ENCODE peak calls at places on chromosomes 7 and 10, in ten cellular contexts. B is adrenal gland; I is PC-9; M is heart right ventricle; J is esophagus squamous epithelium; N is suprapubic skin; Q is upper lobe of right lung; F is CD8-positive, alpha-beta T cell; R is ovary; C is endodermal cell. K is an unnamed sample.

GRCh38 chr10:19772958-19773357 is 43.3 kb upstream of the PLXDC2 start:
- DNase-seq in B (no peak), I (no peak), M (no peak), J (no peak), N (no peak), Q (no peak), F (no peak), R (no peak), C (no peak), K (no peak)

GRCh38 chr10:96614515-96614914 is 27.7 kb upstream of the TM9SF3 start:
- DNase-seq in B (no peak), I (peak; percentile 52), M (no peak), J (no peak), N (no peak), Q (no peak), F (no peak), R (no peak), C (no peak), K (no peak)

GRCh38 chr7:47119408-47119807 is 462.5 kb downstream of the TNS3 start:
- DNase-seq in B (no peak), I (no peak), M (no peak), J (no peak), N (no peak), Q (no peak), F (no peak), R (no peak), C (no peak), K (no peak)

GRCh38 chr7:18228686-18229085 is 201.0 kb upstream of the PRPS1L1 start:
- DNase-seq in B (no peak), I (no peak), M (no peak), J (no peak), N (no peak), Q (no peak), F (no peak), R (no peak), C (no peak), K (no peak)

GRCh38 chr7:81244213-81244612 is 325.4 kb upstream of the SEMA3C start:
- DNase-seq in B (no peak), I (no peak), M (no peak), J (no peak), N (no peak), Q (no peak), F (no peak), R (no peak), C (no peak), K (no peak)

GRCh38 chr7:74483402-74484336 is 30.0 kb downstream of the GTF2IRD1 start:
- DNase-seq in B (peak; percentile 53), I (peak; percentile 86), M (no peak), J (no peak), N (no peak), Q (no peak), F (no peak), R (no peak), C (no peak), K (no peak)

GRCh38 chr7:83486957-83487356 is 162.0 kb downstream of the SEMA3E start:
- DNase-seq in B (no peak), I (no peak), M (no peak), J (no peak), N (no peak), Q (no peak), F (no peak), R (no peak), C (no peak), K (no peak)

GRCh38 chr10:86003201-86003621 is 363.4 kb downstream of the GRID1 start:
- DNase-seq in B (no peak), I (no peak), M (peak; percentile 31), J (no peak), N (peak; percentile 34), Q (no peak), F (no peak), R (no peak), C (no peak), K (no peak)

GRCh38 chr10:13414855-13415254 is 66.8 kb upstream of the SEPHS1 start:
- DNase-seq in B (no peak), I (no peak), M (no peak), J (no peak), N (no peak), Q (no peak), F (no peak), R (no peak), C (peak; percentile 84), K (no peak)

GRCh38 chr10:60856405-60856804 is 78.1 kb downstream of the CDK1 start:
- DNase-seq in B (no peak), I (no peak), M (no peak), J (no peak), N (no peak), Q (no peak), F (no peak), R (no peak), C (no peak), K (no peak)

GRCh38 chr10:29948971-29949370 is 110.4 kb downstream of the JCAD start:
- DNase-seq in B (no peak), I (no peak), M (no peak), J (no peak), N (no peak), Q (no peak), F (no peak), R (no peak), C (no peak), K (no peak)

GRCh38 chr7:41292457-41292856 is 410.4 kb downstream of the INHBA start:
- DNase-seq in B (no peak), I (peak; percentile 25), M (no peak), J (no peak), N (no peak), Q (no peak), F (no peak), R (no peak), C (no peak), K (no peak)

GRCh38 chr7:25842201-25842726 is 309.7 kb upstream of the NFE2L3 start:
- DNase-seq in B (no peak), I (no peak), M (no peak), J (no peak), N (no peak), Q (no peak), F (no peak), R (no peak), C (no peak), K (no peak)

GRCh38 chr7:25844109-25844915 is 307.7 kb upstream of the NFE2L3 start:
- DNase-seq in B (no peak), I (no peak), M (no peak), J (no peak), N (no peak), Q (no peak), F (no peak), R (no peak), C (no peak), K (no peak)

GRCh38 chr7:25841575-25841974 is 310.4 kb upstream of the NFE2L3 start:
- DNase-seq in B (no peak), I (no peak), M (no peak), J (no peak), N (no peak), Q (no peak), F (no peak), R (no peak), C (no peak), K (no peak)

GRCh38 chr7:25845341-25845923 is 306.6 kb upstream of the NFE2L3 start:
- DNase-seq in B (no peak), I (no peak), M (no peak), J (no peak), N (no peak), Q (no peak), F (no peak), R (no peak), C (no peak), K (no peak)

GRCh38 chr7:25843467-25843866 is 308.5 kb upstream of the NFE2L3 start:
- DNase-seq in B (no peak), I (no peak), M (no peak), J (no peak), N (no peak), Q (no peak), F (no peak), R (no peak), C (no peak), K (no peak)
- TF ChIP-seq CTCF in B (no peak), I (no peak), M (no peak), J (no peak), N (no peak), Q (no peak), F (no peak), R (no peak), C (peak; percentile 56), K (no peak)

GRCh38 chr10:93991596-93992284 is 2.0 kb upstream of the PLCE1 start:
- DNase-seq in B (peak; percentile 64), I (peak; percentile 55), M (peak; percentile 65), J (no peak), N (no peak), Q (no peak), F (no peak), R (peak; percentile 23), C (peak; percentile 84), K (peak; percentile 52)
- H3K27ac ChIP-seq in B (peak overlapping the region; percentile 53), I (peak overlapping the region; percentile 26), M (no peak overlapping the region), J (no peak overlapping the region), N (no peak overlapping the region), Q (peak overlapping the region; percentile 12), F (no peak overlapping the region), R (no peak overlapping the region), C (peak overlapping the region; percentile 69), K (peak overlapping the region; percentile 61)

GRCh38 chr10:119616879-119617580 is 20.3 kb upstream of the TIAL1 start:
- DNase-seq in B (no peak), I (no peak), M (peak; percentile 21), J (no peak), N (peak; percentile 77), Q (no peak), F (no peak), R (no peak), C (peak; percentile 72), K (peak; percentile 18)
- TF ChIP-seq CTCF in B (no peak), I (no peak), M (no peak), J (no peak), N (no peak), Q (peak; percentile 10), F (no peak), R (no peak), C (peak; percentile 64), K (no peak)

GRCh38 chr10:131905603-131906268 is 4.9 kb downstream of the PPP2R2D start:
- DNase-seq in B (no peak), I (no peak), M (no peak), J (no peak), N (no peak), Q (no peak), F (no peak), R (no peak), C (no peak), K (no peak)
- H3K27ac ChIP-seq in B (peak overlapping the region; percentile 47), I (no peak overlapping the region), M (no peak overlapping the region), J (no peak overlapping the region), N (no peak overlapping the region), Q (no peak overlapping the region), F (peak overlapping the region; percentile 44), R (no peak overlapping the region), C (no peak overlapping the region), K (no peak overlapping the region)

DNA sequence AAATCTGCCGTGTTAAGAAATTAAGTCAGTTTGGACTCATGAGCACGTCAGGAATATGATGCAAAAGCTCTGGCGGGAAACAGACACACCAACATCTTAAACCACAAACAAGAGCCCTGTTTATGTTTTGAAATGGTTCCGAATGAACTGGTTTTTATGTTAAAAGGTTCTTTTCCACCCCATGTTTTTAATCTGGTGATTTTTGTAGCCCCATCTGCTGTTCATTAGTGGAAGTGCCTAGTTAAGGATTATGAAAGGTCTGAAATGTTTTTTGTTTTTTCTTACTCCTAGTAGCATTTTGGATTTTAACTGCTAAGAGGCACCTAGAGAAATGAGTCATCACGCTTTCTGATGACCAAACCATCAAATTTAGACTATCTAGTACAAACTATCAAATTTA is 404.1 kb upstream of the MKI67 start:
- DNase-seq in B (no peak), I (no peak), M (no peak), J (no peak), N (no peak), Q (no peak), F (no peak), R (no peak), C (no peak), K (no peak)
- TF ChIP-seq CTCF in B (no peak), I (peak; percentile 58), M (peak; percentile 34), J (no peak), N (peak; percentile 38), Q (peak; percentile 40), F (no peak), R (no peak), C (peak; percentile 82), K (peak; percentile 49)